ENCODE peak calls at places on chromosome 21, in six cellular contexts. V is endothelial cell of umbilical vein, N is heart left ventricle, L is IMR-90, J is suprapubic skin, I is stomach. U is an unnamed sample. For H3K27me3, the result is how much of the 10 kb centered on the place peaks cover.

GRCh38 chr21:44013380-44014088 is 1.4 kb downstream of the TRAPPC10 start:
- DNase-seq in V (peak), N (no peak), L (peak), J (peak), I (no peak), U (no peak)

GRCh38 chr21:39670741-39671140 is 58.0 kb downstream of the B3GALT5 start:
- DNase-seq in V (no peak), N (no peak), L (no peak), J (no peak), I (no peak), U (no peak)

GRCh38 chr21:29318354-29318753 is 19.6 kb downstream of the BACH1 start:
- DNase-seq in V (no peak), N (no peak), L (peak), J (no peak), I (no peak), U (no peak)

GRCh38 chr21:27693376-27693775 is 726.5 kb upstream of the ADAMTS5 start:
- DNase-seq in V (no peak), N (no peak), L (peak), J (no peak), I (no peak), U (no peak)

GRCh38 chr21:38954450-38955059 is 148.8 kb downstream of the ETS2 start:
- DNase-seq in V (peak), N (peak), L (no peak), J (no peak), I (peak), U (no peak)

GRCh38 chr21:24840287-24840686 is 767.0 kb downstream of the MRPL39 start:
- DNase-seq in V (no peak), N (no peak), L (no peak), J (no peak), I (no peak), U (no peak)

GRCh38 chr21:44539991-44540666 is at the start of gene KRTAP10-1:
- DNase-seq in V (no peak), N (no peak), L (no peak), J (no peak), I (no peak), U (no peak)

GRCh38 chr21:45292399-45293213 is 4.9 kb upstream of the POFUT2 start:
- DNase-seq in V (peak), N (peak), L (peak), J (peak), I (peak), U (peak)

GRCh38 chr21:38945536-38946245 is 140.0 kb downstream of the ETS2 start:
- DNase-seq in V (no peak), N (no peak), L (peak), J (no peak), I (no peak), U (no peak)

GRCh38 chr21:28309596-28309995 is 683.1 kb downstream of the LTN1 start:
- DNase-seq in V (no peak), N (no peak), L (no peak), J (no peak), I (no peak), U (no peak)

GRCh38 chr21:28442624-28443023 is 550.1 kb downstream of the LTN1 start:
- DNase-seq in V (no peak), N (no peak), L (peak), J (no peak), I (no peak), U (no peak)

GRCh38 chr21:46020581-46020980 is 39.0 kb downstream of the COL6A1 start:
- DNase-seq in V (no peak), N (no peak), L (no peak), J (no peak), I (no peak), U (no peak)

GRCh38 chr21:46153259-46154154 is 1.9 kb downstream of the FTCD start:
- DNase-seq in V (peak), N (peak), L (no peak), J (peak), I (peak), U (peak)

GRCh38 chr21:24649691-24650090 is 957.6 kb downstream of the MRPL39 start:
- DNase-seq in V (no peak), N (no peak), L (no peak), J (no peak), I (no peak), U (no peak)

GRCh38 chr21:45291613-45292398 is 4.1 kb upstream of the POFUT2 start:
- DNase-seq in V (no peak), N (no peak), L (no peak), J (peak), I (peak), U (no peak)

GRCh38 chr21:45366931-45367401 is 38.0 kb upstream of the COL18A1 start:
- DNase-seq in V (peak), N (peak), L (peak), J (no peak), I (peak), U (no peak)

GRCh38 chr21:33608559-33608958 is 20.1 kb upstream of the DONSON start:
- DNase-seq in V (peak), N (no peak), L (peak), J (no peak), I (no peak), U (no peak)

GRCh38 chr21:28509031-28509430 is 483.6 kb downstream of the LTN1 start:
- DNase-seq in V (no peak), N (no peak), L (no peak), J (no peak), I (no peak), U (no peak)

GRCh38 chr21:29002442-29003144 is 9.9 kb upstream of the LTN1 start:
- DNase-seq in V (peak), N (peak), L (peak), J (peak), I (peak), U (peak)

GRCh38 chr21:21188513-21189188 is 190.4 kb downstream of the NCAM2 start:
- DNase-seq in V (no peak), N (no peak), L (no peak), J (no peak), I (no peak), U (no peak)

GRCh38 chr21:17732306-17732705 is 86.8 kb downstream of the C21orf91 start:
- DNase-seq in V (peak), N (no peak), L (peak), J (no peak), I (no peak), U (no peak)

GRCh38 chr21:46368533-46369285 is 44.8 kb downstream of the PCNT start:
- DNase-seq in V (no peak), N (no peak), L (no peak), J (no peak), I (no peak), U (no peak)

GRCh38 chr21:45517249-45518065 is 24.8 kb downstream of the SLC19A1 start:
- DNase-seq in V (peak), N (peak), L (no peak), J (peak), I (no peak), U (peak)

GRCh38 chr21:44530903-44531605 is 8.9 kb downstream of the KRTAP10-1 start:
- DNase-seq in V (no peak), N (no peak), L (no peak), J (no peak), I (no peak), U (no peak)

GRCh38 chr21:45348591-45349327 is 56.2 kb upstream of the COL18A1 start:
- DNase-seq in V (no peak), N (no peak), L (no peak), J (no peak), I (no peak), U (no peak)

GRCh38 chr21:14962217-14962616 is 102.6 kb downstream of the NRIP1 start:
- DNase-seq in V (no peak), N (no peak), L (no peak), J (no peak), I (no peak), U (no peak)

GRCh38 chr21:25735895-25736597 is 1.3 kb downstream of the GABPA start:
- DNase-seq in V (peak), N (no peak), L (peak), J (no peak), I (no peak), U (no peak)

GRCh38 chr21:26140185-26140584 is 30.4 kb downstream of the APP start:
- DNase-seq in V (peak), N (peak), L (peak), J (no peak), I (peak), U (no peak)

GRCh38 chr21:43727571-43728466 is 8.9 kb downstream of the PDXK start:
- DNase-seq in V (no peak), N (peak), L (peak), J (no peak), I (peak), U (peak)

GRCh38 chr21:25942145-25942544 is 207.4 kb downstream of the GABPA start:
- DNase-seq in V (peak), N (no peak), L (no peak), J (no peak), I (no peak), U (no peak)

GRCh38 chr21:16535100-16535418 is 805.3 kb downstream of the USP25 start:
- DNase-seq in V (peak), N (peak), L (peak), J (peak), I (peak), U (peak)
- TF ChIP-seq POLR2A in V (no peak), N (no peak), L (no peak), J (no peak), I (no peak), U (peak)

DNA sequence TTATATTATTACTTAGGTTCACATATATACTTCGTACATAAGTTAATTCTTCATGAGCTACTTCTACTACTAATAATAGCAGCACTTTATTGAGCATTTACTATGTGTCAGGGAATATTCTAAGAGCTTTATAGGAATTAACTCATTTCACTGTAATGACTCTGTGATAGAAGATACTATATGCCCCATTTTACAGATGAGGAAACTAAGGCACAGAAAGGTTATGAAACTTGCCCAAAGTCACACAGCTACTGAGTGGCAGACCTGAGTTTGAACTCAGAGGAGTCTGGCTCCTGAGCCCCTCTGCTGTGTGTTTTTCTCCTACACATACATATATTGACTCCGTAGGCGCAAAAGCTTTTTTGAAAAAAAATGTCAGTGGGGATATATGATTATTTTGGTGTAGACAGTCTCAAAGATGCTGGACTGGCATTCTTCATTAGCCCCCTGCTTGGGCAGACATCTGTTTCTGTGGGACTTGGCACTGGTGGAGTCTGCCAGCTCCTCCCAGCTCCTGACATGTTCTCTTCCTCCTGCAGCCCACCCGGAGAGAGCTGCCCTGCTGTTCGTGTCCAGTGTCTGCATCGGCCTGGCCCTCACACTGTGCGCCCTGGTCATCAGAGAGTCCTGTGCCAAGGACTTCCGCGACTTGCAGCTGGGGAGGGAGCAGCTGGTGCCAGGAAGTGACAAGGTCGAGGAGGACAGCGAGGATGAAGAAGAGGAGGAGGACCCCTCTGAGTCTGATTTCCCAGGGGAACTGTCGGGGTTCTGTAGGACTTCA is 70.9 kb downstream of the TCP10L start:
- DNase-seq in V (no peak), N (no peak), L (no peak), J (no peak), I (no peak), U (no peak)
- TF ChIP-seq CTCF in V (no peak), N (no peak), L (no peak), J (no peak), I (no peak), U (no peak)

DNA sequence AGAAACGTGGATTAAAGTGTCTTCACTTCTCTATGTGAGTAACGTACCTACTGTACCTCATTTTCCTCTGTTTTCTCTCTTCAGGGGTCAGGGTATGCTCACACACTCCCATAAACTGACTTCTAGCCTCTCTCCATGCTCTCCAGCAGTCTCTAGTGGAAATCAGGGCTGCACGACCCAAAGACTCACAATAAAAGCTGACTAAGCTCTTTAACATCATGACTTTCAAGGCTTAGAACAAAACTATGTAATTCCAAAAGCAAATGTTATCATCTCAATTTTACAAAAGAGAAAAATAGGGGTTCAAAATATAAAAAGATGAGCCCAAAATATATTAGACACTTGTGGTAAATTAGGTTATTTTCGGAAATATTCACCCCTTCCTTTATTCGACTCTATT is 62.5 kb upstream of the KRTAP11-1 start:
- DNase-seq in V (no peak), N (no peak), L (no peak), J (no peak), I (no peak), U (no peak)
- H3K27me3 ChIP-seq in V (under half), N (under half), L (under half), J (under half), I (under half), U (under half)

GRCh38 chr21:42453301-42454220 is 42.5 kb downstream of the RSPH1 start:
- DNase-seq in V (no peak), N (no peak), L (no peak), J (no peak), I (no peak), U (no peak)
- TF ChIP-seq POLR2A in V (no peak), N (no peak), L (no peak), J (no peak), I (no peak), U (no peak)

GRCh38 chr21:37908691-37909090 is 7.6 kb downstream of the KCNJ6 start:
- DNase-seq in V (no peak), N (no peak), L (no peak), J (no peak), I (no peak), U (no peak)
- TF ChIP-seq CTCF in V (no peak), N (no peak), L (no peak), J (no peak), I (no peak), U (no peak)

GRCh38 chr21:32412998-32413504 is 545 bp downstream of the EVA1C start:
- DNase-seq in V (peak), N (peak), L (no peak), J (peak), I (peak), U (peak)

GRCh38 chr21:32411366-32412161 is 942 bp upstream of the EVA1C start:
- DNase-seq in V (peak), N (peak), L (peak), J (peak), I (peak), U (peak)

GRCh38 chr21:32412162-32412997 is at the start of gene EVA1C:
- DNase-seq in V (peak), N (peak), L (peak), J (peak), I (peak), U (peak)

GRCh38 chr21:32410291-32410690 is 2.2 kb upstream of the EVA1C start:
- DNase-seq in V (no peak), N (no peak), L (no peak), J (no peak), I (no peak), U (no peak)

GRCh38 chr21:32410916-32411315 is 1.6 kb upstream of the EVA1C start:
- DNase-seq in V (no peak), N (peak), L (no peak), J (peak), I (peak), U (no peak)
- H3K27me3 ChIP-seq in V (under half), N (under half), L (under half), J (under half), I (under half), U (under half)

DNA sequence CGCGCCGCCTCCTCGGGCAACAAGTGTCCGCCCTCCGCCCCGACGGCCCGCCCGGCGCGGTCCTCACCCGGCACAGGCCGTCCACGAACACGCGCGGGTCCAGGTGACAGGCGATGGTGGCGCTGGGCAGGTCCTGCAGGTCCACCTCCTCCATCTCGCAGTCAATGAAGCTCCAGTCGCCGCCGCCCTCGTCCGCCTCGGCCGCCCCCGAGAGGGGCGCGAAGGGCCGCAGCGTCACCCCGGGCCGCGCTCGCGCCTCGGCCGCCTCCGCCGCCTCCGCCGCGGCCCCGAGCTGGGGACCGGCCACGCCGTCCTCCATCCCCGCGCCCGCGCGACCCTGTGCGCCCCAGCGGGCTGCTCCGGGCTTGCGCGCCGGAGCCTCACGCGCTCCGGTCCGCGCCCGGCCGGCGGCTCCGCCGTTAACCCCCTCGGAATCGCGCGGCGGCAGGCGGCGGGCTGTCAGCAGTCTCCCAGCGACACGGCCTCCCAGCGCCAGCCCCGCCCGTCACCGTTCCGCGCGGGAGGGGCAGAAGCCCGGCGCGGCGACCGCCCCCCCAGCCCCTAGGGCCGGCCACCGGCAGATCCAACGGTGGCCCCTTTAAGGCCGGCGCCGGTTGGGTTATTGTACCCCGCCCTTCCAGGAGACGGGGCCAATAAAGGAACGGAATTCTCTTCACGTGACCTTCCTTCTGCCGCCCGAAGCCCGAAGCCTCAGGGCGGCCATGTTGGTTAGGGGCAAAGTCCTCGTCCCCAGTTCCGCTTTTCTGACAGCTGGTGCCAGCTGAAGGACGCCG is at the start of gene RCAN1:
- DNase-seq in V (peak), N (peak), L (peak), J (peak), I (peak), U (peak)
- TF ChIP-seq POLR2A in V (no peak), N (peak), L (no peak), J (no peak), I (no peak), U (peak)

DNA sequence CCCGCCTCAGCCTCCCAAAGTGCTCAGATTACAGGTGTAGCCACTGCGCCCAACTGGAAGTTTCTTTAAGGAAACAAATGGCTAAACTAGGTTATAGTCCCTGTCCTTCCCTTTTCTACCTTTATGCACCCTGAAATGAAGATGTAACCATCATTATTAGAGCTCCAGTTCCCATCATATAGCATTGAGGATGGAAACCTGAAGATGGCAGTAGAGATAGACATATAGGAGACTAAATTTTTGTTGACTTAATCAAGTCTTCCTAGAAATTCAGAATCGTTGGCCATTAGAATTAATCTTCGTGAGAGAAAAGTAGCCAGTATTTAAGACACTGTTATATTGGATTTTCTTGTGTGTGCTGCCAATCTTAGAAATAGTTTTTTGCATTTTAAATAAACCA is 1016.3 kb upstream of the NCAM2 start:
- DNase-seq in V (no peak), N (no peak), L (no peak), J (no peak), I (no peak), U (no peak)
- TF ChIP-seq CTCF in V (no peak), N (no peak), L (no peak), J (no peak), I (no peak), U (no peak)

DNA sequence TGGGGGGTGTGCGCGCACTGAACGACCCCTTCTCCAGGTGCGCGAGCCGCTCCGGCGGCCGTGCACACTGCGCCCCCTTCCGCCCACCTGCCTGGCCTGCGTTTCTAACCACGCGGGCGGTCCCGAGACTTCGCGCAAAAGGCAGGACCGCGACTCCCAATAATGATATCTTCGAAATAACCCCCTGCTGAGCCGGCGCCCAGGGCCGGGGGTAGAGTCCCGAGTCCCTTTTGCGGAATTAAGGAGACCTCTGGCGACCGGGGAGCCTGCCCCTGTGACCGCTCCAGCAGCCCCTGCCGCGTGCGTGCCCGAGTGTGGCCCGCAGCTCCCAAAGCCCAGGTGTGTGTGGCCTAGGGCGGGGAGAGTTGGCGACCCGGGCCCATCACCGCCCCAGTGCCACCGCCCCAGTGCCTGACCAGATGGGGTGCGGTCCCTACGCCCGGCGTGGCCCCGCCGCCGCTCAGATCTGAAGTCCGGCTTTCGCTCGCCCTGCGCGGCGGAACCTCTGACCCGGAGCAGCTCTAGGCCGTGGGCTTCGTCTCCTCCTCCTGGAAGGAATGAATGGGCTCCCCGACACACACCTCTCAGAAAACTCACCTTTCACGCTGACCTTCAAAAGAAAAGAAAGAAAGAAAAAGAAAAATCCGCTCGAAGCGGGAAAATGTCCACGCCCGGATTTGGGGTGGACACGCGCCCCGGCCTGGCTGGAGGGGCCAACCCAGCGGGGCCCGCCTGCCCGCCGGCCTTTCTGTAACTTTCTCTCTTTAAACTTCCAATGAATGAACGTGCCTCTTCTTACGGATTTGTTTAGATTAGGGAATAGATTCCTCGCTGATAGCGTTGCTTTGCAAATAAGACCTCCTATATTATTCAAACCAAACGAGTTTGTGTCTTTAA is 5.5 kb upstream of the SIM2 start:
- DNase-seq in V (no peak), N (no peak), L (no peak), J (no peak), I (no peak), U (no peak)
- H3K27me3 ChIP-seq in V (half or more), N (half or more), L (half or more), J (half or more), I (under half), U (half or more)

U was measured in right lobe of liver.